ENCODE peak calls at places on chromosomes 7 and 10, in seven cellular contexts. L, X, T, P, W, N and R are unnamed samples.

GRCh38 chr7:75729851-75730274 is 8.9 kb downstream of the HIP1 start:
- DNase-seq in L (no peak), X (no peak), T (peak), P (no peak), W (no peak), N (no peak), R (no peak)

GRCh38 chr7:2087744-2088143 is 145.0 kb downstream of the MAD1L1 start:
- DNase-seq in L (no peak), X (no peak), T (no peak), P (no peak), W (no peak), N (no peak), R (no peak)

GRCh38 chr10:97891497-97892167 is 42.0 kb downstream of the GOLGA7B start:
- DNase-seq in L (no peak), X (no peak), T (no peak), P (no peak), W (no peak), N (no peak), R (no peak)

GRCh38 chr7:13106513-13106912 is 419.1 kb downstream of the ARL4A start:
- DNase-seq in L (no peak), X (no peak), T (no peak), P (no peak), W (no peak), N (no peak), R (no peak)

GRCh38 chr7:83684928-83685327 is 36.0 kb upstream of the SEMA3E start:
- DNase-seq in L (no peak), X (no peak), T (no peak), P (no peak), W (no peak), N (no peak), R (no peak)

GRCh38 chr7:148687555-148687954 is 11.1 kb upstream of the CUL1 start:
- DNase-seq in L (no peak), X (no peak), T (no peak), P (no peak), W (no peak), N (no peak), R (peak)

GRCh38 chr7:143299840-143300239 is 11.7 kb downstream of the CASP2 start:
- DNase-seq in L (no peak), X (no peak), T (no peak), P (no peak), W (no peak), N (peak), R (no peak)

GRCh38 chr7:142714375-142714774 is 34.9 kb upstream of the PRSS1 start:
- DNase-seq in L (no peak), X (no peak), T (no peak), P (no peak), W (no peak), N (no peak), R (no peak)

GRCh38 chr7:137870684-137871083 is 23.9 kb upstream of the DGKI start:
- DNase-seq in L (no peak), X (no peak), T (no peak), P (no peak), W (no peak), N (no peak), R (no peak)

GRCh38 chr7:114303301-114303700 is 111.3 kb upstream of the FOXP2 start:
- DNase-seq in L (peak), X (no peak), T (no peak), P (no peak), W (no peak), N (no peak), R (no peak)

GRCh38 chr7:45711161-45711490 is 137.0 kb downstream of the ADCY1 start:
- DNase-seq in L (no peak), X (no peak), T (no peak), P (no peak), W (no peak), N (no peak), R (no peak)

GRCh38 chr7:2151801-2152612 is 80.7 kb downstream of the MAD1L1 start:
- DNase-seq in L (no peak), X (no peak), T (no peak), P (no peak), W (no peak), N (peak), R (no peak)

GRCh38 chr10:96683710-96684109 is 36.6 kb downstream of the PIK3AP1 start:
- DNase-seq in L (no peak), X (no peak), T (no peak), P (no peak), W (no peak), N (no peak), R (no peak)

GRCh38 chr7:43792471-43792870 is 34.0 kb downstream of the BLVRA start:
- DNase-seq in L (no peak), X (no peak), T (no peak), P (no peak), W (no peak), N (no peak), R (no peak)

GRCh38 chr7:151595702-151596340 is 76.1 kb upstream of the RHEB start:
- DNase-seq in L (peak), X (no peak), T (no peak), P (no peak), W (no peak), N (no peak), R (no peak)

GRCh38 chr10:497898-498451 is 191.5 kb downstream of the DIP2C start:
- DNase-seq in L (no peak), X (no peak), T (no peak), P (no peak), W (no peak), N (no peak), R (no peak)

GRCh38 chr10:77638766-77639101 is 1.1 kb upstream of the KCNMA1 start:
- DNase-seq in L (no peak), X (no peak), T (no peak), P (no peak), W (no peak), N (no peak), R (no peak)

GRCh38 chr7:84112771-84113170 is 81.8 kb downstream of the SEMA3A start:
- DNase-seq in L (no peak), X (no peak), T (no peak), P (no peak), W (no peak), N (peak), R (peak)

GRCh38 chr7:101162551-101163280 is 2.7 kb downstream of the VGF start:
- DNase-seq in L (peak), X (no peak), T (no peak), P (no peak), W (no peak), N (peak), R (peak)

GRCh38 chr7:50149364-50149763 is 56.3 kb upstream of the ZPBP start:
- DNase-seq in L (no peak), X (no peak), T (no peak), P (no peak), W (no peak), N (no peak), R (no peak)

GRCh38 chr7:75887669-75888369 is 9.0 kb downstream of the RHBDD2 start:
- DNase-seq in L (no peak), X (no peak), T (no peak), P (no peak), W (no peak), N (no peak), R (no peak)

GRCh38 chr10:116748471-116748870 is 6.1 kb upstream of the HSPA12A start:
- DNase-seq in L (no peak), X (no peak), T (no peak), P (no peak), W (no peak), N (no peak), R (no peak)

GRCh38 chr7:30688718-30689221 is 6.5 kb upstream of the CRHR2 start:
- DNase-seq in L (peak), X (no peak), T (no peak), P (no peak), W (no peak), N (no peak), R (no peak)

GRCh38 chr10:106474891-106475290 is 689.6 kb downstream of the SORCS1 start:
- DNase-seq in L (no peak), X (no peak), T (no peak), P (no peak), W (no peak), N (no peak), R (no peak)

GRCh38 chr7:98869374-98870070 is at the start of gene TMEM130:
- DNase-seq in L (peak), X (no peak), T (no peak), P (no peak), W (no peak), N (no peak), R (no peak)

GRCh38 chr7:66626236-66626957 is 2.3 kb upstream of the KCTD7 start:
- DNase-seq in L (no peak), X (no peak), T (no peak), P (no peak), W (no peak), N (peak), R (peak)

GRCh38 chr7:84238611-84239010 is 44.0 kb upstream of the SEMA3A start:
- DNase-seq in L (no peak), X (no peak), T (no peak), P (no peak), W (no peak), N (peak), R (no peak)

GRCh38 chr7:92745241-92745640 is 91.1 kb downstream of the CDK6 start:
- DNase-seq in L (no peak), X (no peak), T (no peak), P (no peak), W (no peak), N (no peak), R (no peak)

GRCh38 chr10:19713800-19714525 is 102.3 kb upstream of the PLXDC2 start:
- DNase-seq in L (no peak), X (no peak), T (no peak), P (no peak), W (no peak), N (peak), R (no peak)

GRCh38 chr10:32036922-32037321 is 19.3 kb downstream of the KIF5B start:
- DNase-seq in L (no peak), X (no peak), T (no peak), P (no peak), W (no peak), N (no peak), R (no peak)

GRCh38 chr7:40551685-40552576 is 417.1 kb downstream of the SUGCT start:
- DNase-seq in L (peak), X (no peak), T (no peak), P (no peak), W (no peak), N (peak), R (peak)